ENCODE peak calls at places on chromosome 19, in six cellular contexts. T is PC-9, Z is H9, M is Caco-2, L is HL-60, C is brain microvascular endothelial cell. U is an unnamed sample.

GRCh38 chr19:38120471-38121030 is 103.5 kb downstream of the DPF1 start:
- DNase-seq in Z (no peak), C (no peak), L (no peak), T (no peak), M (no peak), U (no peak)

GRCh38 chr19:46378268-46378667 is 31.4 kb downstream of the PPP5C start:
- DNase-seq in L (no peak), T (no peak), C (peak; percentile 27), Z (no peak), M (no peak), U (no peak)

GRCh38 chr19:12365094-12365371 is 450 bp downstream of the ZNF442 start:
- DNase-seq in L (no peak), M (no peak), T (no peak), Z (no peak), C (peak; percentile 12), U (no peak)

GRCh38 chr19:54042989-54043388 is 20.7 kb downstream of the VSTM1 start:
- DNase-seq in C (no peak), M (no peak), L (no peak), T (no peak), Z (no peak), U (no peak)

GRCh38 chr19:10112037-10112751 is 701 bp downstream of the P2RY11 start:
- DNase-seq in M (no peak), L (no peak), C (no peak), Z (no peak), T (no peak), U (peak; percentile 73)

GRCh38 chr19:19748249-19748938 is 15.5 kb upstream of the ZNF14 start:
- DNase-seq in M (no peak), L (no peak), T (no peak), Z (no peak), C (no peak), U (no peak)

GRCh38 chr19:35081201-35081600 is 34.4 kb upstream of the FXYD3 start:
- DNase-seq in M (no peak), L (no peak), T (no peak), Z (no peak), C (no peak), U (no peak)

GRCh38 chr19:31913103-31913710 is 432.2 kb upstream of the ZNF507 start:
- DNase-seq in Z (no peak), C (no peak), L (no peak), M (no peak), T (no peak), U (no peak)

GRCh38 chr19:45558399-45558878 is 26.2 kb downstream of the OPA3 start:
- DNase-seq in C (peak; percentile 20), L (peak; percentile 23), Z (peak; percentile 82), M (peak; percentile 70), T (no peak), U (peak; percentile 59)

GRCh38 chr19:10568444-10568825 is 344 bp downstream of the CDKN2D start:
- DNase-seq in M (no peak), L (no peak), Z (peak; percentile 69), T (no peak), C (no peak), U (no peak)

GRCh38 chr19:46195104-46195503 is 34.4 kb upstream of the IGFL1 start:
- DNase-seq in L (no peak), T (peak; percentile 37), C (no peak), Z (no peak), M (no peak), U (no peak)

GRCh38 chr19:28634031-28634328 is 579.0 kb downstream of the UQCRFS1 start:
- DNase-seq in M (no peak), L (no peak), T (no peak), Z (no peak), C (no peak), U (no peak)
- TF ChIP-seq CTCF in M (no peak), L (no peak), T (no peak), Z (peak; percentile 5), C (no peak), U (peak; percentile 66)

GRCh38 chr19:42115705-42116104 is 16.5 kb downstream of the POU2F2 start:
- DNase-seq in M (no peak), C (no peak), T (no peak), L (no peak), Z (no peak), U (no peak)

GRCh38 chr19:42114412-42114811 is 17.8 kb downstream of the POU2F2 start:
- DNase-seq in L (no peak), T (no peak), Z (peak; percentile 55), C (no peak), M (no peak), U (no peak)

GRCh38 chr19:42115219-42115618 is 17.0 kb downstream of the POU2F2 start:
- DNase-seq in C (peak; percentile 31), Z (no peak), T (no peak), M (no peak), L (no peak), U (no peak)

GRCh38 chr19:42111811-42112210 is 20.4 kb downstream of the POU2F2 start:
- DNase-seq in L (no peak), Z (no peak), M (no peak), C (no peak), T (no peak), U (no peak)

DNA sequence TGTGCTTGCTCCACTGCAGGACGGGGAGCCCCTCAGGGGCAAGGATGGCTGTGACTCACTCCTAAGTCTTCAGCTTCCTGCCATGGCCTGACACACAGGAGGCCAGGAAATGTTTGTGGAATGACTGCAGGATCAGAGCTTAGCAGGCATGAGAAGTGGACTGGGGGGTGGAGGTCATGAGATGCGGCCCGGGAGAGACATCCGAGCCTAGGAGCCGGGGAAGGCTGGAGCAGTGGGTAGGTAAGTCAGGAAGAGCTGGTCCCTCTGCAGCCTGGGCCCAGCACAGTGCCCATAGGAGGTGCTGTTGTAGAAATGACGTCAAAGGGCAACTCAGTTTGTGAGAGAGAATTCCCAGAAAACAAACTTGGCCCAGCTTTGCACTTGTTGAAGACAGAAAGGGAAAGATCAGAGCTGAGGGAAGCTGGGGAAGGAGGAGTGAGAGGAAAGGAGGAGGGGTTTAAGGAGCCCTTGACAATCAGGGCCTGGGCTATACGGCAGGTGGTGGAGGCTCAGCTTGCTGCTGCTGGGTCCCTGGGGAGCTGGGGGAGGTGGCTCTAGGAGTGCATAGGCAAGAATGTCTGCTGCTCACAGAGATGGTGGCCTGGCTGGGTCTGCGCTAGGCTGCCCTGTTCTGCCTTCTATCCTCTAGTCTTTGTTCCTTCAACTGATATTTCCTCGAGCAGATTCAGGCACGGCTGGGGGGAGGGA is 18.5 kb downstream of the POU2F2 start:
- DNase-seq in L (no peak), C (peak; percentile 96), Z (peak; percentile 80), T (peak; percentile 91), M (no peak), U (no peak)
- TF ChIP-seq CTCF in L (no peak), C (peak; percentile 56), Z (peak; percentile 47), T (peak; percentile 40), M (no peak), U (no peak)

DNA sequence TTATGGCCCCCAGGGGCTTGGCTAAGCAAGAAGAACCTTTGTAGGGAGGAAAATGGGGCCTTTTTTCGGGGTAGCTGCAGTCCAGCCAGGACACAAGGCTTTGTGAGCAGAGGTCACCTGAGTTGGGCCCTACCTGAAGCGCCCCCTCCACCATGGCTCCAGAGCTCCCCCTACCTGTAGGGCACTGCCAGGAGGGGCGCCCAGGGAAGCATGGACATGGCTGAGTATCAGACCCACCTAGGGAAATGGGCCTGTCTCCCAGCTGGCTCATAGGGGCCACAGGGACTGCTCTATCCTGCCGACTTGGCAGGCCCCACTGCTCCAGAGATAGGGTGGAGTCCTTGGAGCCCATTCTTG is 9.0 kb upstream of the CEBPA start:
- DNase-seq in Z (no peak), C (no peak), L (no peak), M (peak; percentile 63), T (no peak), U (no peak)
- TF ChIP-seq CTCF in Z (peak; percentile 63), C (no peak), L (no peak), M (peak; percentile 72), T (peak; percentile 61), U (peak; percentile 7)

GRCh38 chr19:3469638-3470499 is 10.5 kb downstream of the SMIM24 start:
- DNase-seq in L (no peak), C (no peak), Z (no peak), M (no peak), T (no peak), U (no peak)
- TF ChIP-seq CTCF in L (no peak), C (peak; percentile 40), Z (no peak), M (no peak), T (no peak), U (no peak)

GRCh38 chr19:51402117-51402516 is 11.7 kb upstream of the C19orf84 start:
- DNase-seq in Z (no peak), T (no peak), C (no peak), L (no peak), M (no peak), U (no peak)

GRCh38 chr19:51410950-51411748 is 6.3 kb downstream of the SIGLEC10 start:
- DNase-seq in T (peak; percentile 28), C (no peak), M (no peak), Z (no peak), L (no peak), U (no peak)

GRCh38 chr19:51407631-51408131 is 9.8 kb downstream of the SIGLEC10 start:
- DNase-seq in L (peak; percentile 66), M (peak; percentile 55), T (no peak), C (peak; percentile 23), Z (peak; percentile 74), U (no peak)
- TF ChIP-seq CTCF in L (peak; percentile 53), M (peak; percentile 71), T (peak; percentile 55), C (peak; percentile 33), Z (peak; percentile 69), U (peak; percentile 32)

GRCh38 chr19:16404396-16404795 is 67.4 kb downstream of the EPS15L1 start:
- DNase-seq in M (no peak), C (no peak), Z (no peak), T (no peak), L (no peak), U (peak; percentile 37)

GRCh38 chr19:16405091-16405490 is 66.7 kb downstream of the EPS15L1 start:
- DNase-seq in T (no peak), L (no peak), M (no peak), C (no peak), Z (no peak), U (peak; percentile 41)

GRCh38 chr19:16403151-16403977 is 68.4 kb downstream of the EPS15L1 start:
- DNase-seq in C (no peak), Z (no peak), M (no peak), T (no peak), L (no peak), U (peak; percentile 23)

GRCh38 chr19:16400911-16401675 is 70.7 kb downstream of the EPS15L1 start:
- DNase-seq in L (no peak), C (no peak), Z (no peak), T (no peak), M (no peak), U (peak; percentile 32)

GRCh38 chr19:16402076-16402475 is 69.7 kb downstream of the EPS15L1 start:
- DNase-seq in L (no peak), T (no peak), M (no peak), C (no peak), Z (no peak), U (peak; percentile 31)
- TF ChIP-seq CTCF in L (no peak), T (no peak), M (no peak), C (no peak), Z (no peak), U (no peak)

U was measured in CD14-positive monocyte.